ENCODE peak calls at places on chromosomes 2 and 18, in eight cellular contexts. One of them, this sample, is unnamed.

GRCh38 chr2:128786800-128787478 is 468.3 kb upstream of the HS6ST1 start:
- ATAC-seq in left colon: no peak
- ATAC-seq in stimulated activated memory B cell treated with anti-CD40 and anti-IgM and Interleukin-4, amounts not matched to agents 10 μg/mL and 1 μg/mL and 100 μg/mL, for 72 hours: no peak
- ATAC-seq in activated CD8-positive, alpha-beta memory T cell treated with anti-CD3 and anti-CD28 coated beads, Interleukin-2, amount 10 ng/mL, durations not matched to agents 7 days and 5 days: no peak
- ATAC-seq in activated CD4-positive, alpha-beta T cell treated with anti-CD3 and anti-CD28 coated beads for 36 hours: no peak
- ATAC-seq in foreskin keratinocyte: no peak
- ATAC-seq in activated B cell treated with CpG ODN at 0.5 μM for 24 hours: no peak
- ATAC-seq in left cardiac atrium: peak; percentile 55
- ATAC-seq in this sample: no peak

GRCh38 chr2:193584522-193584938 is 1389.8 kb upstream of the TMEFF2 start:
- ATAC-seq in activated CD4-positive, alpha-beta T cell treated with anti-CD3 and anti-CD28 coated beads for 36 hours: peak; percentile 42
- ATAC-seq in foreskin keratinocyte: peak; percentile 77
- ATAC-seq in left colon: peak; percentile 81
- ATAC-seq in activated CD8-positive, alpha-beta memory T cell treated with anti-CD3 and anti-CD28 coated beads, Interleukin-2, amount 10 ng/mL, durations not matched to agents 7 days and 5 days: no peak
- ATAC-seq in stimulated activated memory B cell treated with anti-CD40 and anti-IgM and Interleukin-4, amounts not matched to agents 10 μg/mL and 1 μg/mL and 100 μg/mL, for 72 hours: peak; percentile 70
- ATAC-seq in activated B cell treated with CpG ODN at 0.5 μM for 24 hours: peak; percentile 70
- ATAC-seq in left cardiac atrium: no peak
- ATAC-seq in this sample: no peak

GRCh38 chr2:84716564-84716963 is 164.3 kb downstream of the TRABD2A start:
- ATAC-seq in activated B cell treated with CpG ODN at 0.5 μM for 24 hours: no peak
- ATAC-seq in left cardiac atrium: no peak
- ATAC-seq in activated CD4-positive, alpha-beta T cell treated with anti-CD3 and anti-CD28 coated beads for 36 hours: no peak
- ATAC-seq in foreskin keratinocyte: no peak
- ATAC-seq in stimulated activated memory B cell treated with anti-CD40 and anti-IgM and Interleukin-4, amounts not matched to agents 10 μg/mL and 1 μg/mL and 100 μg/mL, for 72 hours: no peak
- ATAC-seq in left colon: no peak
- ATAC-seq in activated CD8-positive, alpha-beta memory T cell treated with anti-CD3 and anti-CD28 coated beads, Interleukin-2, amount 10 ng/mL, durations not matched to agents 7 days and 5 days: no peak
- ATAC-seq in this sample: no peak

GRCh38 chr18:37166491-37166890 is 337.6 kb downstream of the KIAA1328 start:
- ATAC-seq in activated B cell treated with CpG ODN at 0.5 μM for 24 hours: no peak
- ATAC-seq in foreskin keratinocyte: peak; percentile 31
- ATAC-seq in left colon: no peak
- ATAC-seq in stimulated activated memory B cell treated with anti-CD40 and anti-IgM and Interleukin-4, amounts not matched to agents 10 μg/mL and 1 μg/mL and 100 μg/mL, for 72 hours: no peak
- ATAC-seq in activated CD4-positive, alpha-beta T cell treated with anti-CD3 and anti-CD28 coated beads for 36 hours: no peak
- ATAC-seq in activated CD8-positive, alpha-beta memory T cell treated with anti-CD3 and anti-CD28 coated beads, Interleukin-2, amount 10 ng/mL, durations not matched to agents 7 days and 5 days: no peak
- ATAC-seq in left cardiac atrium: no peak
- ATAC-seq in this sample: no peak

GRCh38 chr2:229586746-229587705 is 127.3 kb downstream of the DNER start:
- ATAC-seq in left cardiac atrium: peak; percentile 98
- ATAC-seq in activated CD8-positive, alpha-beta memory T cell treated with anti-CD3 and anti-CD28 coated beads, Interleukin-2, amount 10 ng/mL, durations not matched to agents 7 days and 5 days: peak; percentile 42
- ATAC-seq in left colon: peak; percentile 92
- ATAC-seq in activated B cell treated with CpG ODN at 0.5 μM for 24 hours: no peak
- ATAC-seq in activated CD4-positive, alpha-beta T cell treated with anti-CD3 and anti-CD28 coated beads for 36 hours: peak; percentile 39
- ATAC-seq in stimulated activated memory B cell treated with anti-CD40 and anti-IgM and Interleukin-4, amounts not matched to agents 10 μg/mL and 1 μg/mL and 100 μg/mL, for 72 hours: no peak
- ATAC-seq in foreskin keratinocyte: peak; percentile 94
- ATAC-seq in this sample: no peak

GRCh38 chr2:217636578-217637267 is 366.1 kb downstream of the TNS1 start:
- ATAC-seq in foreskin keratinocyte: no peak
- ATAC-seq in stimulated activated memory B cell treated with anti-CD40 and anti-IgM and Interleukin-4, amounts not matched to agents 10 μg/mL and 1 μg/mL and 100 μg/mL, for 72 hours: no peak
- ATAC-seq in activated CD8-positive, alpha-beta memory T cell treated with anti-CD3 and anti-CD28 coated beads, Interleukin-2, amount 10 ng/mL, durations not matched to agents 7 days and 5 days: no peak
- ATAC-seq in activated B cell treated with CpG ODN at 0.5 μM for 24 hours: no peak
- ATAC-seq in activated CD4-positive, alpha-beta T cell treated with anti-CD3 and anti-CD28 coated beads for 36 hours: no peak
- ATAC-seq in left colon: no peak
- ATAC-seq in left cardiac atrium: no peak
- ATAC-seq in this sample: no peak

GRCh38 chr18:54881229-54881753 is 53.0 kb downstream of the RAB27B start:
- ATAC-seq in stimulated activated memory B cell treated with anti-CD40 and anti-IgM and Interleukin-4, amounts not matched to agents 10 μg/mL and 1 μg/mL and 100 μg/mL, for 72 hours: no peak
- ATAC-seq in activated CD8-positive, alpha-beta memory T cell treated with anti-CD3 and anti-CD28 coated beads, Interleukin-2, amount 10 ng/mL, durations not matched to agents 7 days and 5 days: no peak
- ATAC-seq in left cardiac atrium: no peak
- ATAC-seq in left colon: no peak
- ATAC-seq in activated B cell treated with CpG ODN at 0.5 μM for 24 hours: no peak
- ATAC-seq in activated CD4-positive, alpha-beta T cell treated with anti-CD3 and anti-CD28 coated beads for 36 hours: no peak
- ATAC-seq in foreskin keratinocyte: no peak
- ATAC-seq in this sample: no peak

GRCh38 chr2:106566050-106566449 is 78.9 kb downstream of the CD8B2 start:
- ATAC-seq in activated CD4-positive, alpha-beta T cell treated with anti-CD3 and anti-CD28 coated beads for 36 hours: peak; percentile 98
- ATAC-seq in left cardiac atrium: peak; percentile 71
- ATAC-seq in activated CD8-positive, alpha-beta memory T cell treated with anti-CD3 and anti-CD28 coated beads, Interleukin-2, amount 10 ng/mL, durations not matched to agents 7 days and 5 days: no peak
- ATAC-seq in foreskin keratinocyte: peak; percentile 77
- ATAC-seq in activated B cell treated with CpG ODN at 0.5 μM for 24 hours: no peak
- ATAC-seq in left colon: no peak
- ATAC-seq in stimulated activated memory B cell treated with anti-CD40 and anti-IgM and Interleukin-4, amounts not matched to agents 10 μg/mL and 1 μg/mL and 100 μg/mL, for 72 hours: no peak
- ATAC-seq in this sample: peak; percentile 96

GRCh38 chr18:13793819-13794218 is 30.1 kb upstream of the MC5R start:
- ATAC-seq in activated B cell treated with CpG ODN at 0.5 μM for 24 hours: no peak
- ATAC-seq in left cardiac atrium: no peak
- ATAC-seq in left colon: no peak
- ATAC-seq in foreskin keratinocyte: no peak
- ATAC-seq in stimulated activated memory B cell treated with anti-CD40 and anti-IgM and Interleukin-4, amounts not matched to agents 10 μg/mL and 1 μg/mL and 100 μg/mL, for 72 hours: no peak
- ATAC-seq in activated CD8-positive, alpha-beta memory T cell treated with anti-CD3 and anti-CD28 coated beads, Interleukin-2, amount 10 ng/mL, durations not matched to agents 7 days and 5 days: no peak
- ATAC-seq in activated CD4-positive, alpha-beta T cell treated with anti-CD3 and anti-CD28 coated beads for 36 hours: no peak
- ATAC-seq in this sample: no peak

GRCh38 chr2:64352292-64352691 is 101.7 kb upstream of the LGALSL start:
- ATAC-seq in activated B cell treated with CpG ODN at 0.5 μM for 24 hours: no peak
- ATAC-seq in left colon: peak; percentile 96
- ATAC-seq in activated CD8-positive, alpha-beta memory T cell treated with anti-CD3 and anti-CD28 coated beads, Interleukin-2, amount 10 ng/mL, durations not matched to agents 7 days and 5 days: peak; percentile 65
- ATAC-seq in foreskin keratinocyte: no peak
- ATAC-seq in stimulated activated memory B cell treated with anti-CD40 and anti-IgM and Interleukin-4, amounts not matched to agents 10 μg/mL and 1 μg/mL and 100 μg/mL, for 72 hours: no peak
- ATAC-seq in left cardiac atrium: no peak
- ATAC-seq in activated CD4-positive, alpha-beta T cell treated with anti-CD3 and anti-CD28 coated beads for 36 hours: peak; percentile 81
- ATAC-seq in this sample: peak; percentile 87

GRCh38 chr18:58929206-58929605 is 64.5 kb downstream of the ZNF532 start:
- ATAC-seq in left cardiac atrium: no peak
- ATAC-seq in activated B cell treated with CpG ODN at 0.5 μM for 24 hours: no peak
- ATAC-seq in stimulated activated memory B cell treated with anti-CD40 and anti-IgM and Interleukin-4, amounts not matched to agents 10 μg/mL and 1 μg/mL and 100 μg/mL, for 72 hours: no peak
- ATAC-seq in activated CD4-positive, alpha-beta T cell treated with anti-CD3 and anti-CD28 coated beads for 36 hours: no peak
- ATAC-seq in activated CD8-positive, alpha-beta memory T cell treated with anti-CD3 and anti-CD28 coated beads, Interleukin-2, amount 10 ng/mL, durations not matched to agents 7 days and 5 days: no peak
- ATAC-seq in foreskin keratinocyte: no peak
- ATAC-seq in left colon: no peak
- ATAC-seq in this sample: no peak

GRCh38 chr2:26034597-26035067 is 748 bp downstream of the RAB10 start:
- ATAC-seq in stimulated activated memory B cell treated with anti-CD40 and anti-IgM and Interleukin-4, amounts not matched to agents 10 μg/mL and 1 μg/mL and 100 μg/mL, for 72 hours: peak; percentile 0
- ATAC-seq in left colon: no peak
- ATAC-seq in foreskin keratinocyte: no peak
- ATAC-seq in activated B cell treated with CpG ODN at 0.5 μM for 24 hours: no peak
- ATAC-seq in left cardiac atrium: no peak
- ATAC-seq in activated CD4-positive, alpha-beta T cell treated with anti-CD3 and anti-CD28 coated beads for 36 hours: no peak
- ATAC-seq in activated CD8-positive, alpha-beta memory T cell treated with anti-CD3 and anti-CD28 coated beads, Interleukin-2, amount 10 ng/mL, durations not matched to agents 7 days and 5 days: no peak
- ATAC-seq in this sample: no peak

GRCh38 chr2:45334241-45334860 is 276.7 kb downstream of the SRBD1 start:
- ATAC-seq in activated B cell treated with CpG ODN at 0.5 μM for 24 hours: no peak
- ATAC-seq in left cardiac atrium: no peak
- ATAC-seq in left colon: no peak
- ATAC-seq in stimulated activated memory B cell treated with anti-CD40 and anti-IgM and Interleukin-4, amounts not matched to agents 10 μg/mL and 1 μg/mL and 100 μg/mL, for 72 hours: no peak
- ATAC-seq in activated CD8-positive, alpha-beta memory T cell treated with anti-CD3 and anti-CD28 coated beads, Interleukin-2, amount 10 ng/mL, durations not matched to agents 7 days and 5 days: no peak
- ATAC-seq in activated CD4-positive, alpha-beta T cell treated with anti-CD3 and anti-CD28 coated beads for 36 hours: no peak
- ATAC-seq in foreskin keratinocyte: no peak
- ATAC-seq in this sample: no peak

GRCh38 chr2:23859234-23859633 is 67.7 kb downstream of the ATAD2B start:
- ATAC-seq in left cardiac atrium: no peak
- ATAC-seq in stimulated activated memory B cell treated with anti-CD40 and anti-IgM and Interleukin-4, amounts not matched to agents 10 μg/mL and 1 μg/mL and 100 μg/mL, for 72 hours: no peak
- ATAC-seq in left colon: no peak
- ATAC-seq in activated B cell treated with CpG ODN at 0.5 μM for 24 hours: no peak
- ATAC-seq in activated CD8-positive, alpha-beta memory T cell treated with anti-CD3 and anti-CD28 coated beads, Interleukin-2, amount 10 ng/mL, durations not matched to agents 7 days and 5 days: no peak
- ATAC-seq in activated CD4-positive, alpha-beta T cell treated with anti-CD3 and anti-CD28 coated beads for 36 hours: no peak
- ATAC-seq in foreskin keratinocyte: no peak
- ATAC-seq in this sample: no peak

GRCh38 chr18:50080932-50081560 is 113.9 kb downstream of the MYO5B start:
- ATAC-seq in activated CD4-positive, alpha-beta T cell treated with anti-CD3 and anti-CD28 coated beads for 36 hours: no peak
- ATAC-seq in left cardiac atrium: peak; percentile 51
- ATAC-seq in left colon: peak; percentile 48
- ATAC-seq in foreskin keratinocyte: peak; percentile 95
- ATAC-seq in activated CD8-positive, alpha-beta memory T cell treated with anti-CD3 and anti-CD28 coated beads, Interleukin-2, amount 10 ng/mL, durations not matched to agents 7 days and 5 days: no peak
- ATAC-seq in activated B cell treated with CpG ODN at 0.5 μM for 24 hours: no peak
- ATAC-seq in stimulated activated memory B cell treated with anti-CD40 and anti-IgM and Interleukin-4, amounts not matched to agents 10 μg/mL and 1 μg/mL and 100 μg/mL, for 72 hours: no peak
- ATAC-seq in this sample: no peak

GRCh38 chr2:171578156-171578803 is 56.0 kb downstream of the CYBRD1 start:
- ATAC-seq in activated CD4-positive, alpha-beta T cell treated with anti-CD3 and anti-CD28 coated beads for 36 hours: no peak
- ATAC-seq in activated B cell treated with CpG ODN at 0.5 μM for 24 hours: no peak
- ATAC-seq in activated CD8-positive, alpha-beta memory T cell treated with anti-CD3 and anti-CD28 coated beads, Interleukin-2, amount 10 ng/mL, durations not matched to agents 7 days and 5 days: no peak
- ATAC-seq in foreskin keratinocyte: no peak
- ATAC-seq in stimulated activated memory B cell treated with anti-CD40 and anti-IgM and Interleukin-4, amounts not matched to agents 10 μg/mL and 1 μg/mL and 100 μg/mL, for 72 hours: no peak
- ATAC-seq in left colon: no peak
- ATAC-seq in left cardiac atrium: no peak
- ATAC-seq in this sample: no peak

GRCh38 chr18:79642626-79643025 is 37.0 kb upstream of the CTDP1 start:
- ATAC-seq in left cardiac atrium: no peak
- ATAC-seq in activated CD4-positive, alpha-beta T cell treated with anti-CD3 and anti-CD28 coated beads for 36 hours: no peak
- ATAC-seq in left colon: no peak
- ATAC-seq in activated B cell treated with CpG ODN at 0.5 μM for 24 hours: no peak
- ATAC-seq in stimulated activated memory B cell treated with anti-CD40 and anti-IgM and Interleukin-4, amounts not matched to agents 10 μg/mL and 1 μg/mL and 100 μg/mL, for 72 hours: no peak
- ATAC-seq in activated CD8-positive, alpha-beta memory T cell treated with anti-CD3 and anti-CD28 coated beads, Interleukin-2, amount 10 ng/mL, durations not matched to agents 7 days and 5 days: no peak
- ATAC-seq in foreskin keratinocyte: no peak
- ATAC-seq in this sample: no peak

GRCh38 chr18:4333043-4333442 is 122.1 kb downstream of the DLGAP1 start:
- ATAC-seq in foreskin keratinocyte: no peak
- ATAC-seq in activated B cell treated with CpG ODN at 0.5 μM for 24 hours: no peak
- ATAC-seq in left cardiac atrium: no peak
- ATAC-seq in stimulated activated memory B cell treated with anti-CD40 and anti-IgM and Interleukin-4, amounts not matched to agents 10 μg/mL and 1 μg/mL and 100 μg/mL, for 72 hours: no peak
- ATAC-seq in left colon: no peak
- ATAC-seq in activated CD8-positive, alpha-beta memory T cell treated with anti-CD3 and anti-CD28 coated beads, Interleukin-2, amount 10 ng/mL, durations not matched to agents 7 days and 5 days: no peak
- ATAC-seq in activated CD4-positive, alpha-beta T cell treated with anti-CD3 and anti-CD28 coated beads for 36 hours: no peak
- ATAC-seq in this sample: no peak

GRCh38 chr2:173288561-173288960 is 66.1 kb upstream of the CDCA7 start:
- ATAC-seq in stimulated activated memory B cell treated with anti-CD40 and anti-IgM and Interleukin-4, amounts not matched to agents 10 μg/mL and 1 μg/mL and 100 μg/mL, for 72 hours: no peak
- ATAC-seq in activated CD4-positive, alpha-beta T cell treated with anti-CD3 and anti-CD28 coated beads for 36 hours: peak; percentile 76
- ATAC-seq in activated B cell treated with CpG ODN at 0.5 μM for 24 hours: no peak
- ATAC-seq in activated CD8-positive, alpha-beta memory T cell treated with anti-CD3 and anti-CD28 coated beads, Interleukin-2, amount 10 ng/mL, durations not matched to agents 7 days and 5 days: no peak
- ATAC-seq in left colon: no peak
- ATAC-seq in left cardiac atrium: no peak
- ATAC-seq in foreskin keratinocyte: peak; percentile 45
- ATAC-seq in this sample: peak; percentile 85

GRCh38 chr2:123935405-123935804 is 89.7 kb upstream of the CNTNAP5 start:
- ATAC-seq in left colon: no peak
- ATAC-seq in foreskin keratinocyte: no peak
- ATAC-seq in activated CD8-positive, alpha-beta memory T cell treated with anti-CD3 and anti-CD28 coated beads, Interleukin-2, amount 10 ng/mL, durations not matched to agents 7 days and 5 days: no peak
- ATAC-seq in activated B cell treated with CpG ODN at 0.5 μM for 24 hours: no peak
- ATAC-seq in left cardiac atrium: no peak
- ATAC-seq in stimulated activated memory B cell treated with anti-CD40 and anti-IgM and Interleukin-4, amounts not matched to agents 10 μg/mL and 1 μg/mL and 100 μg/mL, for 72 hours: no peak
- ATAC-seq in activated CD4-positive, alpha-beta T cell treated with anti-CD3 and anti-CD28 coated beads for 36 hours: no peak
- ATAC-seq in this sample: no peak

GRCh38 chr2:111157071-111157661 is 36.5 kb downstream of the BCL2L11 start:
- ATAC-seq in activated CD4-positive, alpha-beta T cell treated with anti-CD3 and anti-CD28 coated beads for 36 hours: no peak
- ATAC-seq in stimulated activated memory B cell treated with anti-CD40 and anti-IgM and Interleukin-4, amounts not matched to agents 10 μg/mL and 1 μg/mL and 100 μg/mL, for 72 hours: peak; percentile 88
- ATAC-seq in activated B cell treated with CpG ODN at 0.5 μM for 24 hours: peak; percentile 69
- ATAC-seq in activated CD8-positive, alpha-beta memory T cell treated with anti-CD3 and anti-CD28 coated beads, Interleukin-2, amount 10 ng/mL, durations not matched to agents 7 days and 5 days: no peak
- ATAC-seq in left cardiac atrium: no peak
- ATAC-seq in foreskin keratinocyte: no peak
- ATAC-seq in left colon: no peak
- ATAC-seq in this sample: no peak

GRCh38 chr2:237459226-237459625 is 27.8 kb upstream of the MLPH start:
- ATAC-seq in left colon: no peak
- ATAC-seq in foreskin keratinocyte: no peak
- ATAC-seq in left cardiac atrium: no peak
- ATAC-seq in activated B cell treated with CpG ODN at 0.5 μM for 24 hours: no peak
- ATAC-seq in activated CD4-positive, alpha-beta T cell treated with anti-CD3 and anti-CD28 coated beads for 36 hours: no peak
- ATAC-seq in activated CD8-positive, alpha-beta memory T cell treated with anti-CD3 and anti-CD28 coated beads, Interleukin-2, amount 10 ng/mL, durations not matched to agents 7 days and 5 days: no peak
- ATAC-seq in stimulated activated memory B cell treated with anti-CD40 and anti-IgM and Interleukin-4, amounts not matched to agents 10 μg/mL and 1 μg/mL and 100 μg/mL, for 72 hours: no peak
- ATAC-seq in this sample: no peak

GRCh38 chr2:127778447-127778846 is 32.5 kb downstream of the WDR33 start:
- ATAC-seq in activated CD4-positive, alpha-beta T cell treated with anti-CD3 and anti-CD28 coated beads for 36 hours: no peak
- ATAC-seq in activated B cell treated with CpG ODN at 0.5 μM for 24 hours: no peak
- ATAC-seq in foreskin keratinocyte: no peak
- ATAC-seq in left colon: no peak
- ATAC-seq in activated CD8-positive, alpha-beta memory T cell treated with anti-CD3 and anti-CD28 coated beads, Interleukin-2, amount 10 ng/mL, durations not matched to agents 7 days and 5 days: no peak
- ATAC-seq in stimulated activated memory B cell treated with anti-CD40 and anti-IgM and Interleukin-4, amounts not matched to agents 10 μg/mL and 1 μg/mL and 100 μg/mL, for 72 hours: no peak
- ATAC-seq in left cardiac atrium: no peak
- ATAC-seq in this sample: no peak

GRCh38 chr2:30226144-30227032 is 4.9 kb upstream of the LBH start:
- ATAC-seq in left cardiac atrium: peak; percentile 26
- ATAC-seq in left colon: no peak
- ATAC-seq in activated CD8-positive, alpha-beta memory T cell treated with anti-CD3 and anti-CD28 coated beads, Interleukin-2, amount 10 ng/mL, durations not matched to agents 7 days and 5 days: no peak
- ATAC-seq in activated CD4-positive, alpha-beta T cell treated with anti-CD3 and anti-CD28 coated beads for 36 hours: peak; percentile 51
- ATAC-seq in activated B cell treated with CpG ODN at 0.5 μM for 24 hours: no peak
- ATAC-seq in stimulated activated memory B cell treated with anti-CD40 and anti-IgM and Interleukin-4, amounts not matched to agents 10 μg/mL and 1 μg/mL and 100 μg/mL, for 72 hours: no peak
- ATAC-seq in foreskin keratinocyte: no peak
- ATAC-seq in this sample: peak; percentile 67

GRCh38 chr2:160054984-160055725 is 7.3 kb downstream of the PLA2R1 start:
- ATAC-seq in left colon: no peak
- ATAC-seq in activated B cell treated with CpG ODN at 0.5 μM for 24 hours: no peak
- ATAC-seq in activated CD4-positive, alpha-beta T cell treated with anti-CD3 and anti-CD28 coated beads for 36 hours: no peak
- ATAC-seq in activated CD8-positive, alpha-beta memory T cell treated with anti-CD3 and anti-CD28 coated beads, Interleukin-2, amount 10 ng/mL, durations not matched to agents 7 days and 5 days: no peak
- ATAC-seq in left cardiac atrium: peak; percentile 23
- ATAC-seq in stimulated activated memory B cell treated with anti-CD40 and anti-IgM and Interleukin-4, amounts not matched to agents 10 μg/mL and 1 μg/mL and 100 μg/mL, for 72 hours: no peak
- ATAC-seq in foreskin keratinocyte: no peak
- ATAC-seq in this sample: no peak

GRCh38 chr2:232021881-232022280 is 60.4 kb downstream of the DIS3L2 start:
- ATAC-seq in foreskin keratinocyte: no peak
- ATAC-seq in stimulated activated memory B cell treated with anti-CD40 and anti-IgM and Interleukin-4, amounts not matched to agents 10 μg/mL and 1 μg/mL and 100 μg/mL, for 72 hours: no peak
- ATAC-seq in activated B cell treated with CpG ODN at 0.5 μM for 24 hours: no peak
- ATAC-seq in activated CD8-positive, alpha-beta memory T cell treated with anti-CD3 and anti-CD28 coated beads, Interleukin-2, amount 10 ng/mL, durations not matched to agents 7 days and 5 days: no peak
- ATAC-seq in activated CD4-positive, alpha-beta T cell treated with anti-CD3 and anti-CD28 coated beads for 36 hours: no peak
- ATAC-seq in left colon: no peak
- ATAC-seq in left cardiac atrium: no peak
- ATAC-seq in this sample: no peak

GRCh38 chr2:11411244-11411643 is 54.7 kb downstream of the E2F6 start:
- ATAC-seq in stimulated activated memory B cell treated with anti-CD40 and anti-IgM and Interleukin-4, amounts not matched to agents 10 μg/mL and 1 μg/mL and 100 μg/mL, for 72 hours: no peak
- ATAC-seq in activated CD8-positive, alpha-beta memory T cell treated with anti-CD3 and anti-CD28 coated beads, Interleukin-2, amount 10 ng/mL, durations not matched to agents 7 days and 5 days: no peak
- ATAC-seq in left cardiac atrium: peak; percentile 31
- ATAC-seq in foreskin keratinocyte: no peak
- ATAC-seq in activated CD4-positive, alpha-beta T cell treated with anti-CD3 and anti-CD28 coated beads for 36 hours: no peak
- ATAC-seq in activated B cell treated with CpG ODN at 0.5 μM for 24 hours: no peak
- ATAC-seq in left colon: peak; percentile 53
- ATAC-seq in this sample: no peak

GRCh38 chr2:117359266-117359970 is 455.1 kb upstream of the DDX18 start:
- ATAC-seq in stimulated activated memory B cell treated with anti-CD40 and anti-IgM and Interleukin-4, amounts not matched to agents 10 μg/mL and 1 μg/mL and 100 μg/mL, for 72 hours: no peak
- ATAC-seq in foreskin keratinocyte: no peak
- ATAC-seq in activated CD8-positive, alpha-beta memory T cell treated with anti-CD3 and anti-CD28 coated beads, Interleukin-2, amount 10 ng/mL, durations not matched to agents 7 days and 5 days: no peak
- ATAC-seq in left cardiac atrium: no peak
- ATAC-seq in activated B cell treated with CpG ODN at 0.5 μM for 24 hours: no peak
- ATAC-seq in activated CD4-positive, alpha-beta T cell treated with anti-CD3 and anti-CD28 coated beads for 36 hours: no peak
- ATAC-seq in left colon: peak; percentile 32
- ATAC-seq in this sample: no peak

GRCh38 chr18:36043153-36043552 is 24.2 kb downstream of the RPRD1A start:
- ATAC-seq in foreskin keratinocyte: no peak
- ATAC-seq in left cardiac atrium: no peak
- ATAC-seq in stimulated activated memory B cell treated with anti-CD40 and anti-IgM and Interleukin-4, amounts not matched to agents 10 μg/mL and 1 μg/mL and 100 μg/mL, for 72 hours: no peak
- ATAC-seq in activated B cell treated with CpG ODN at 0.5 μM for 24 hours: no peak
- ATAC-seq in activated CD4-positive, alpha-beta T cell treated with anti-CD3 and anti-CD28 coated beads for 36 hours: no peak
- ATAC-seq in activated CD8-positive, alpha-beta memory T cell treated with anti-CD3 and anti-CD28 coated beads, Interleukin-2, amount 10 ng/mL, durations not matched to agents 7 days and 5 days: no peak
- ATAC-seq in left colon: no peak
- ATAC-seq in this sample: no peak

GRCh38 chr2:10122500-10123280 is at the start of gene RRM2:
- ATAC-seq in activated CD8-positive, alpha-beta memory T cell treated with anti-CD3 and anti-CD28 coated beads, Interleukin-2, amount 10 ng/mL, durations not matched to agents 7 days and 5 days: peak; percentile 80
- ATAC-seq in activated CD4-positive, alpha-beta T cell treated with anti-CD3 and anti-CD28 coated beads for 36 hours: peak; percentile 82
- ATAC-seq in foreskin keratinocyte: peak; percentile 85
- ATAC-seq in activated B cell treated with CpG ODN at 0.5 μM for 24 hours: peak; percentile 82
- ATAC-seq in left colon: peak; percentile 63
- ATAC-seq in stimulated activated memory B cell treated with anti-CD40 and anti-IgM and Interleukin-4, amounts not matched to agents 10 μg/mL and 1 μg/mL and 100 μg/mL, for 72 hours: peak; percentile 90
- ATAC-seq in left cardiac atrium: peak; percentile 89
- ATAC-seq in this sample: peak; percentile 68

GRCh38 chr2:235483313-235483712 is 10.5 kb upstream of the AGAP1 start:
- ATAC-seq in left cardiac atrium: no peak
- ATAC-seq in activated B cell treated with CpG ODN at 0.5 μM for 24 hours: no peak
- ATAC-seq in activated CD4-positive, alpha-beta T cell treated with anti-CD3 and anti-CD28 coated beads for 36 hours: no peak
- ATAC-seq in activated CD8-positive, alpha-beta memory T cell treated with anti-CD3 and anti-CD28 coated beads, Interleukin-2, amount 10 ng/mL, durations not matched to agents 7 days and 5 days: no peak
- ATAC-seq in foreskin keratinocyte: no peak
- ATAC-seq in stimulated activated memory B cell treated with anti-CD40 and anti-IgM and Interleukin-4, amounts not matched to agents 10 μg/mL and 1 μg/mL and 100 μg/mL, for 72 hours: no peak
- ATAC-seq in left colon: peak; percentile 66
- ATAC-seq in this sample: no peak

GRCh38 chr2:227186751-227187150 is 22.3 kb downstream of the COL4A3 start:
- ATAC-seq in left colon: no peak
- ATAC-seq in activated B cell treated with CpG ODN at 0.5 μM for 24 hours: peak; percentile 67
- ATAC-seq in foreskin keratinocyte: no peak
- ATAC-seq in left cardiac atrium: no peak
- ATAC-seq in stimulated activated memory B cell treated with anti-CD40 and anti-IgM and Interleukin-4, amounts not matched to agents 10 μg/mL and 1 μg/mL and 100 μg/mL, for 72 hours: peak; percentile 64
- ATAC-seq in activated CD4-positive, alpha-beta T cell treated with anti-CD3 and anti-CD28 coated beads for 36 hours: no peak
- ATAC-seq in activated CD8-positive, alpha-beta memory T cell treated with anti-CD3 and anti-CD28 coated beads, Interleukin-2, amount 10 ng/mL, durations not matched to agents 7 days and 5 days: no peak
- ATAC-seq in this sample: no peak

GRCh38 chr2:127410871-127411396 is 7.3 kb upstream of the PROC start:
- ATAC-seq in activated CD8-positive, alpha-beta memory T cell treated with anti-CD3 and anti-CD28 coated beads, Interleukin-2, amount 10 ng/mL, durations not matched to agents 7 days and 5 days: peak; percentile 51
- ATAC-seq in left cardiac atrium: no peak
- ATAC-seq in stimulated activated memory B cell treated with anti-CD40 and anti-IgM and Interleukin-4, amounts not matched to agents 10 μg/mL and 1 μg/mL and 100 μg/mL, for 72 hours: peak; percentile 61
- ATAC-seq in activated B cell treated with CpG ODN at 0.5 μM for 24 hours: no peak
- ATAC-seq in foreskin keratinocyte: no peak
- ATAC-seq in activated CD4-positive, alpha-beta T cell treated with anti-CD3 and anti-CD28 coated beads for 36 hours: peak; percentile 75
- ATAC-seq in left colon: no peak
- ATAC-seq in this sample: peak; percentile 79

GRCh38 chr18:8703781-8704301 is 1.5 kb upstream of the MTCL1 start:
- ATAC-seq in left cardiac atrium: no peak
- ATAC-seq in left colon: no peak
- ATAC-seq in activated B cell treated with CpG ODN at 0.5 μM for 24 hours: no peak
- ATAC-seq in foreskin keratinocyte: no peak
- ATAC-seq in activated CD8-positive, alpha-beta memory T cell treated with anti-CD3 and anti-CD28 coated beads, Interleukin-2, amount 10 ng/mL, durations not matched to agents 7 days and 5 days: no peak
- ATAC-seq in stimulated activated memory B cell treated with anti-CD40 and anti-IgM and Interleukin-4, amounts not matched to agents 10 μg/mL and 1 μg/mL and 100 μg/mL, for 72 hours: no peak
- ATAC-seq in activated CD4-positive, alpha-beta T cell treated with anti-CD3 and anti-CD28 coated beads for 36 hours: no peak
- ATAC-seq in this sample: no peak